ENCODE peak calls at places on chromosomes 16 and 17, in four cellular contexts. G, L, P and F are unnamed samples.

GRCh38 chr17:6654816-6655731 is 3.5 kb downstream of the C17orf100 start:
- DNase-seq in L (no peak), G (no peak), P (no peak), F (no peak)

GRCh38 chr16:6684076-6684673 is 648.5 kb upstream of the RBFOX1 start:
- DNase-seq in L (peak; percentile 21), G (no peak), P (peak; percentile 5), F (peak; percentile 25)

GRCh38 chr17:57744195-57745170 is 616 bp downstream of the CCDC182 start:
- DNase-seq in G (no peak), P (no peak), L (no peak), F (no peak)

GRCh38 chr16:86122681-86123342 is 223.8 kb downstream of the IRF8 start:
- DNase-seq in G (no peak), P (no peak), L (no peak), F (no peak)

GRCh38 chr16:88069397-88070168 is 118.3 kb downstream of the BANP start:
- DNase-seq in L (no peak), G (no peak), P (no peak), F (no peak)

GRCh38 chr16:55559933-55560516 is 6.5 kb upstream of the CAPNS2 start:
- DNase-seq in G (no peak), P (no peak), L (no peak), F (no peak)

GRCh38 chr16:89422527-89422904 is 67.8 kb downstream of the ANKRD11 start:
- DNase-seq in P (no peak), G (no peak), L (no peak), F (no peak)

GRCh38 chr17:68288375-68288774 is 2.6 kb downstream of the SLC16A6 start:
- DNase-seq in L (no peak), G (no peak), P (no peak), F (no peak)

GRCh38 chr16:87765473-87765775 is 362 bp downstream of the KLHDC4 start:
- DNase-seq in G (no peak), L (peak; percentile 82), P (no peak), F (no peak)

GRCh38 chr17:57966246-57966645 is 11.0 kb upstream of the CUEDC1 start:
- DNase-seq in P (no peak), L (no peak), G (no peak), F (no peak)

GRCh38 chr17:76943202-76943601 is 75.0 kb downstream of the MGAT5B start:
- DNase-seq in G (no peak), L (no peak), P (no peak), F (no peak)

GRCh38 chr17:52841971-52842370 is 683.5 kb upstream of the CA10 start:
- DNase-seq in P (no peak), L (no peak), G (no peak), F (no peak)

GRCh38 chr17:52831536-52831935 is 673.0 kb upstream of the CA10 start:
- DNase-seq in P (no peak), G (no peak), L (no peak), F (no peak)

GRCh38 chr17:52837502-52837901 is 679.0 kb upstream of the CA10 start:
- DNase-seq in G (no peak), P (no peak), L (no peak), F (no peak)
- TF ChIP-seq RNF2 in G (no peak), P (no peak), L (no peak), F (no peak)

GRCh38 chr17:72502111-72502939 is 381.5 kb downstream of the SOX9 start:
- DNase-seq in G (no peak), P (peak; percentile 93), L (no peak), F (no peak)

GRCh38 chr17:72501404-72502110 is 380.7 kb downstream of the SOX9 start:
- DNase-seq in P (peak; percentile 89), L (no peak), G (no peak), F (no peak)

GRCh38 chr17:72503556-72503955 is 382.7 kb downstream of the SOX9 start:
- DNase-seq in L (no peak), G (no peak), P (no peak), F (no peak)

GRCh38 chr17:72504783-72505182 is 384.0 kb downstream of the SOX9 start:
- DNase-seq in L (no peak), P (no peak), G (no peak), F (no peak)

DNA sequence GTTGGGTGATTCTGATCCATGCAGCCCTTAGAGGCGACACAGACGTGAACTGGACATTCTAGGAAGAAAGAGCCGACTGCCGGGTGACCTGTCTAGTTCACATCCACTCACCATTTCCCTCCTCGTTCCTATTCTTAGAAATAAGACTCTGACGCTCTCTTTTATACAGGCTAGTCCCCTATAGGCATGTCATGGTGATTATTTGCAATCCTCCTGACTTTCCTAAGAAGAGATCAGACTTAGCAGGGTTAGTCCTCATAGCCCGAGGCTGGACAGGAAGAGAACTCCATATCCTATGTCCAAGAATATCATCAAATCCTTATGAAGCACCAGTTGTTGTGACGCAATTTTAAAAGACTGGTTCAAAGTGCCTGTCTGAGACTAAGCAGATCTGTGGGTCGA is 382.1 kb downstream of the SOX9 start:
- DNase-seq in G (no peak), P (no peak), L (no peak), F (peak; percentile 58)
- H3K4me3 ChIP-seq in G (no peak overlapping the region), P (peak overlapping the region; percentile 78), L (no peak overlapping the region), F (no peak overlapping the region)

GRCh38 chr17:50661795-50662391 is 27.2 kb downstream of the ABCC3 start:
- DNase-seq in P (peak; percentile 93), G (no peak), L (peak; percentile 69), F (peak; percentile 100)

GRCh38 chr17:50661348-50661747 is 26.7 kb downstream of the ABCC3 start:
- DNase-seq in L (peak; percentile 48), P (no peak), G (no peak), F (no peak)

GRCh38 chr17:50660887-50661345 is 26.2 kb downstream of the ABCC3 start:
- DNase-seq in G (no peak), P (no peak), L (no peak), F (no peak)

GRCh38 chr17:50659220-50659619 is 24.5 kb downstream of the ABCC3 start:
- DNase-seq in L (no peak), G (no peak), P (no peak), F (no peak)

DNA sequence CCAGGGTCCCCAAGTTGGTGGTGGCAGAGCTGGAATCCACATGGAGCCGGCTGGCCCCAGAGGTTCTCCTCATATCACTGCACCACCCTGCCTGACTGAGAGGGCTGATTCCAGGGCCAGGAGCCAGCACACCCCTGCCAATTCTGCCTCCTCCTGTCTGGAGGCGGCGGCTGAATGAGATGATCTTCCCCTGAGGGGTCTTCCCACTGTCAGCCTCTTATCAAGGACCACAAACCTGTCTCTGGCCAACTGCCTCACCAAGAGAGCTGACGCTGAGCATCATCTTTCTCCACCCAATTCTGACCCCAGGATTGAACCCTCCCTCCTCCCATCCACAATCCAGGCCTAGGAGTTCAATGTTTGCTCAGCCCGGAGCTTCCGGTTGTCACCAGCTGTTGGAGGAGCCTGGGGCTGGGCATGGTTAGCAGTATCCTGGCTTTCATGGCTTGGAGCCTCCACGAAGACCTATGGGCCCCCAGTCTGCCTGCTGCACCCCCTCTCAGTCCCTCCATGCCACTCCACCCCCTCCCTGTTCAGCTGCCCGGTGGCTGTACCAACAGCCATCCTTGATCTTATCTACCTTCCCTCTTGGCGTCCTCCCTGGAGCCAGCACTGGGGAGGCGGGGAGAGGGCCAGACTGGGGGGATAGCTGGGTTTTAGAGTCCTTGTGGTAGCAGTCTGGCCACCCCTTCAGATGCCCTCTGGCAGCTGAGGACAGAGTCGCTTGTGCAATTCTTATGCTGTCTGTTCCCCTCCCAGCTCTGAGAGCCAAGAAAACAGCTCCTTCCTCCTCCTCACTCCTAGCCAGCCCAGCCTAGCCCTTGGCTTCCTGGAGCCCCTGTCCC is 25.6 kb downstream of the ABCC3 start:
- DNase-seq in L (peak; percentile 61), P (peak; percentile 90), G (no peak), F (peak; percentile 95)
- TF ChIP-seq RNF2 in L (no peak), P (peak; percentile 38), G (no peak), F (no peak)

GRCh38 chr17:66542183-66542966 is 240.0 kb downstream of the PRKCA start:
- DNase-seq in G (no peak), L (no peak), P (no peak), F (no peak)
- H3K4me3 ChIP-seq in G (no peak overlapping the region), L (no peak overlapping the region), P (no peak overlapping the region), F (no peak overlapping the region)

DNA sequence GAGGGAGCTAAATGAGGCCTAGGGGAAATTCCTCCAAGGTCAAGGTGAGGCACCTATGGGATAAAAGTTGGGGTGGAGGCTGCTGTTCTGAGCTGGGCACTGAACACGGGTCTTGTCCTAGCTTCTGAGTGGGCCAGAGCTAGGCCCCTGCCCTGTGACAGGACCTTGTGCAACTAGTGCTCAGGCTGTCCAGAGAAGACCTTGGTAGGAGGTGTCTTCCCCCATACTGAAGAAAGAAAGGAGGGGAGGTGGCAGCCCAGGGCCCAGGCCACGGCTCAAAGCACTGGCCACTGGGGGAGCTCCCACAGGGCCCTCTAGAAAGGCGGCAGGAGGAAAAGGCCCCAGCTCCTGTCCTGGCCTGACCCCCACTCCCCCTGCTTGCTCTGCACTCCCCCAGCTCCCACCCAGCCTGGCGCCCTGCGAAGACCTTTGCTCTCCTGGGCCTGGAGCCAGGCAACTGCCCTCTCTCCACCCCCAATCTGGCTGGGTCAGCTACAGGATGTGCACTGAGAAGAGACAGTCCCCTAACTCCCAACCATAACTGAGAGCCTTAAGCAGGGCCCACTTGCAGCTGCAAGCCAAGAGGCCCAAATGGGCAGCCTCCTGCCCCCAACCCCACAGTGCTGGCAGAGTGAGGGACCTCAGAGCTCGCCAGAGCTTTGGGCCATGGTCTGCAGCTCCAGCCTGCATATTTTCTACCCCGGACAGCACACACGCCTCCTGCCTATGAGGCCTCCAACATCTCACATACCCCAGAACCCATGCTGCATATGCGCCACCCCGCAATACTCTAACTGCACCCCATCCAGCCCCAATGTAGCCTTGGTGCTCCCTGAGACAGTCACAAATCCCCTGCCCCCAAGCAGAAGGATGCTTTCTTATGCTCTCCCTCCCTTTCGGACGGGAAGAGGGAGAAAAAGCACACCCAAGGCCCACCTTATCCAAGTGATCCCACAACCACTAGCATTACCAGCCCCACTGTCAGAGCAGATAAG is 15.3 kb downstream of the HSD11B2 start:
- DNase-seq in P (peak; percentile 95), G (no peak), L (no peak), F (no peak)
- TF ChIP-seq RNF2 in P (no peak), G (no peak), L (no peak), F (no peak)

DNA sequence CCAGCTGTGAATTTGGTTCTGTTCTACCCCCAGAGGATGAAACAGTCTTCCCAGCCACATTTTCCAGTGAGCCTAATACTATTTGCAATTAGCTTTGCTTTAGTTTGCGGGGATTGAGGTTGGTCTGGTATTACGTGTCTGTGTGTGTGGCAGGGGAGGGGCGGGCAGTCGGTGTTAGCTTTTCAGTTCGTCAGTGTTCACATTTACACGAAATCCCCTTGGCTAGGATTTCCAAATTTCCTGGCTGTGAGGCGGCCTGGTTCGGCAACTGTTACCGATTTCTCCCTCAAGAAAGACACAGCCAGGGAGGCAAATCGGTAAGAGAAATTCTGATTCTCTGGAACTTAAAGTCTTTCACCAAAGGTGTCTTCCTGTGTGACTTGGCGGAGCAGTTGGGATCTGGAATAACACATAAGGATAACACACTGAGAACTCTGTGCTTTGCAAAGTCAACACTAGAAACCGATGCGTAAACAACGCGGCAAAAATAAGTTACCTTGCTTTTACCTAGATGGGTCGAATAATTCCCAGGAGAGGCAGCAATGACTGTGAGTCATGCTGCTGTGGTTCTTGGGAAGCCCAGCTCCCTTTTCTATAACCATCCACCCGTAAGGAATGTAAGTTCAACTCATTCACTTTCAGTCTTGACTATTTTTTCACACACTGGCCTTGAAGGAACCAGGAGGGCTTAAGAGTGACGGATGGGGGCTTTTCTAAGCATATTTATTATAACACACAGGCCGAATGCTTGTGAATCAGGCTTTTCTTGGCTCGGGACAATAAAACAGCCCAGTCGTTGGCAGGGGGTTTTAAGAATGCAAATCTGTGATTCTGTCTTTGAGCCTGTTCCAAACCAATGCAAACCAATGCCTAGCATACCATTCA is 24.3 kb downstream of the GPRC5B start:
- DNase-seq in G (peak; percentile 78), L (no peak), P (no peak), F (no peak)
- H3K4me3 ChIP-seq in G (peak overlapping the region; percentile 18), L (no peak overlapping the region), P (no peak overlapping the region), F (no peak overlapping the region)